ENCODE peak calls at places on chromosomes 4 and X, in seven cellular contexts. One of them, this sample, is unnamed.

GRCh38 chr4:26533685-26534084 is 43.4 kb upstream of the CCKAR start:
- DNase-seq in H9: no peak
- DNase-seq in neuronal stem cell: no peak
- DNase-seq in H1: no peak
- DNase-seq in mesendoderm: no peak
- DNase-seq in IMR-90: no peak
- DNase-seq in mesenchymal stem cell: no peak
- DNase-seq in this sample: no peak

GRCh38 chr4:138242076-138242829 is at the start of gene SLC7A11:
- DNase-seq in neuronal stem cell: peak; percentile 78
- DNase-seq in mesendoderm: peak; percentile 99
- DNase-seq in IMR-90: peak; percentile 100
- DNase-seq in H1: peak; percentile 58
- DNase-seq in mesenchymal stem cell: peak; percentile 99
- DNase-seq in H9: peak; percentile 91
- DNase-seq in this sample: peak; percentile 78

GRCh38 chr4:162131256-162131655 is 32.5 kb downstream of the FSTL5 start:
- DNase-seq in mesendoderm: no peak
- DNase-seq in mesenchymal stem cell: no peak
- DNase-seq in IMR-90: no peak
- DNase-seq in H1: no peak
- DNase-seq in H9: no peak
- DNase-seq in neuronal stem cell: no peak
- DNase-seq in this sample: no peak

GRCh38 chr4:163331629-163332360 is 601 bp downstream of the NPY1R start:
- DNase-seq in mesendoderm: peak; percentile 44
- DNase-seq in neuronal stem cell: peak; percentile 38
- DNase-seq in IMR-90: no peak
- DNase-seq in mesenchymal stem cell: peak; percentile 53
- DNase-seq in H9: peak; percentile 45
- DNase-seq in H1: peak; percentile 67
- DNase-seq in this sample: peak; percentile 23

GRCh38 chr4:152073738-152074137 is 312.9 kb upstream of the GATB start:
- DNase-seq in mesendoderm: peak; percentile 38
- DNase-seq in neuronal stem cell: no peak
- DNase-seq in IMR-90: peak; percentile 38
- DNase-seq in H9: no peak
- DNase-seq in mesenchymal stem cell: no peak
- DNase-seq in H1: no peak
- DNase-seq in this sample: peak; percentile 53

GRCh38 chr4:174631901-174632758 is 109.8 kb upstream of the HPGD start:
- DNase-seq in mesenchymal stem cell: peak; percentile 61
- DNase-seq in H1: no peak
- DNase-seq in neuronal stem cell: peak; percentile 9
- DNase-seq in mesendoderm: peak; percentile 67
- DNase-seq in IMR-90: peak; percentile 23
- DNase-seq in H9: no peak
- DNase-seq in this sample: peak; percentile 21

GRCh38 chr4:85149656-85150055 is 183.2 kb upstream of the WDFY3 start:
- DNase-seq in mesenchymal stem cell: peak; percentile 64
- DNase-seq in H1: no peak
- DNase-seq in neuronal stem cell: no peak
- DNase-seq in mesendoderm: no peak
- DNase-seq in H9: no peak
- DNase-seq in IMR-90: peak; percentile 4
- DNase-seq in this sample: no peak

GRCh38 chr4:100095729-100096595 is 94.3 kb downstream of the DDIT4L start:
- DNase-seq in H1: no peak
- DNase-seq in neuronal stem cell: peak; percentile 31
- DNase-seq in H9: peak; percentile 73
- DNase-seq in mesendoderm: peak; percentile 90
- DNase-seq in IMR-90: peak; percentile 77
- DNase-seq in mesenchymal stem cell: peak; percentile 82
- DNase-seq in this sample: peak; percentile 52

GRCh38 chr4:183260491-183261151 is 59.5 kb downstream of the CLDN22 start:
- DNase-seq in H1: no peak
- DNase-seq in mesendoderm: no peak
- DNase-seq in mesenchymal stem cell: no peak
- DNase-seq in H9: no peak
- DNase-seq in neuronal stem cell: no peak
- DNase-seq in IMR-90: no peak
- DNase-seq in this sample: no peak

GRCh38 chr4:93835929-93836328 is 7.4 kb downstream of the ATOH1 start:
- DNase-seq in IMR-90: peak; percentile 47
- DNase-seq in H9: no peak
- DNase-seq in H1: no peak
- DNase-seq in neuronal stem cell: no peak
- DNase-seq in mesenchymal stem cell: no peak
- DNase-seq in mesendoderm: no peak
- DNase-seq in this sample: no peak
- H4K8ac ChIP-seq in IMR-90: peak overlapping the region; percentile 74
- H4K8ac ChIP-seq in H9: no peak overlapping the region
- H4K8ac ChIP-seq in H1: no peak overlapping the region
- H4K8ac ChIP-seq in neuronal stem cell: no peak overlapping the region
- H4K8ac ChIP-seq in mesenchymal stem cell: no peak overlapping the region
- H4K8ac ChIP-seq in mesendoderm: no peak overlapping the region
- H4K8ac ChIP-seq in this sample: no peak overlapping the region

DNA sequence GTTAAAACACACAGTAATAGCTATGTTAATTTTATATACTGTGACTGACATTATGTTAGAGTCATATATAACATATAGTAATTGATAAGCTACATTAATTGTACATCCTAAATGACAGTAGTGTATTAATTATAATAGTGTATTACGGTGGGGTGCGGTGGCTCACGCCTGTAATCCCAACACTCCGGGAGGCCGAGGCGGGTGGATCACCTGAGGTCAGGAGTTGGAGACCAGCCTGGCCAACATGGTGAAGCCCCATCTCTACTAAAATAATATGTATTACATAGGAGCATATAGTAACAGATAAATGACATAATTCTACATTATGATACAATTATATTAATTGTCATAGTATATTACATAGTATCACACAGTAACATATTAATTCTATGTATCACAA is 12.2 kb downstream of the ASMTL start:
- DNase-seq in mesenchymal stem cell: no peak
- DNase-seq in IMR-90: no peak
- DNase-seq in H9: no peak
- DNase-seq in mesendoderm: no peak
- DNase-seq in H1: no peak
- DNase-seq in neuronal stem cell: no peak
- DNase-seq in this sample: no peak
- H2BK120ac ChIP-seq in mesenchymal stem cell: no peak overlapping the region
- H2BK120ac ChIP-seq in IMR-90: no peak overlapping the region
- H2BK120ac ChIP-seq in H9: no peak overlapping the region
- H2BK120ac ChIP-seq in mesendoderm: no peak overlapping the region
- H2BK120ac ChIP-seq in H1: no peak overlapping the region
- H2BK120ac ChIP-seq in neuronal stem cell: no peak overlapping the region
- H2BK120ac ChIP-seq in this sample: no peak overlapping the region

DNA sequence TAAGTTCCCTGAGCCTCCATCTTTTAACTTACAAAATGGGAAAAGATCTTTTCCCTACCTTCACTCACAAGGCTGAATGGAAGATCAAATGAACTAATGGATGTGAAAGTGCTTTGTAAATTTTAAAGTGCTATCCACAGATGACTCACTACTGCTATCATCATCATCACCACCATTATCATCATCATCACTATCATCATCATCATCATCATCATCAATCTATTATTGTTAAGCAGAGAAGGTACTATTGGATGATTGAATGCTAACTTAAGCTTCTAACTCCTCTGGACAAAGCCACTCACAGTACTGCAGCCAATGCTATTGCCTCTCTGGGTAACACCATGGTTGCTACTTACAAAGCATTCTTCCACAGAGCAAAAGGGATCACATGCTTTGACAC is 1.9 kb downstream of the FRMD7 start:
- DNase-seq in IMR-90: no peak
- DNase-seq in H1: no peak
- DNase-seq in mesendoderm: no peak
- DNase-seq in neuronal stem cell: no peak
- DNase-seq in H9: no peak
- DNase-seq in mesenchymal stem cell: no peak
- DNase-seq in this sample: no peak
- H4K8ac ChIP-seq in IMR-90: no peak overlapping the region
- H4K8ac ChIP-seq in H1: no peak overlapping the region
- H4K8ac ChIP-seq in mesendoderm: no peak overlapping the region
- H4K8ac ChIP-seq in neuronal stem cell: no peak overlapping the region
- H4K8ac ChIP-seq in H9: no peak overlapping the region
- H4K8ac ChIP-seq in mesenchymal stem cell: no peak overlapping the region
- H4K8ac ChIP-seq in this sample: no peak overlapping the region

GRCh38 chrX:34893741-34894140 is 48.9 kb upstream of the FAM47B start:
- DNase-seq in mesenchymal stem cell: no peak
- DNase-seq in IMR-90: peak; percentile 16
- DNase-seq in neuronal stem cell: no peak
- DNase-seq in H1: no peak
- DNase-seq in H9: no peak
- DNase-seq in mesendoderm: no peak
- DNase-seq in this sample: no peak
- H2BK120ac ChIP-seq in mesenchymal stem cell: no peak overlapping the region
- H2BK120ac ChIP-seq in IMR-90: no peak overlapping the region
- H2BK120ac ChIP-seq in neuronal stem cell: no peak overlapping the region
- H2BK120ac ChIP-seq in H1: no peak overlapping the region
- H2BK120ac ChIP-seq in H9: no peak overlapping the region
- H2BK120ac ChIP-seq in mesendoderm: no peak overlapping the region
- H2BK120ac ChIP-seq in this sample: no peak overlapping the region

DNA sequence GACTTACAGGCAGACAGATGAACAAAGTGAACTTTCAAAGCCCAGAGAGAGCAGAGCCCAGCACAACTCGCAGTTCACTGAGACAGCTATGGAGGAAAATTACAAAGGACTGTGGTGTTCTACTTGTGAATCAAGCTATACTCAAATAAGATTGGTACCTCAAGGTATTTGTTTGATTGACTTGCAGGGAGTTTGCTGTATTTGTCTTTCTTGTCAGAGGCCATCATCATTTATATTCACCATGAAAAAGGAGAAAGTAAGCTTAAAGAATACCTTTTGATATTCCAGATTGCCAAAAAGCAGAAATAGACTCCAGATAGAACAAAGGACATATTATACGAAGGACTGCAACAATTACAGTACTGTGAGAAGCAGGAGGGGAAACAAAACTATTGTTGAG is 1047.9 kb downstream of the RPA4 start:
- DNase-seq in H9: no peak
- DNase-seq in mesendoderm: no peak
- DNase-seq in mesenchymal stem cell: no peak
- DNase-seq in neuronal stem cell: no peak
- DNase-seq in H1: no peak
- DNase-seq in IMR-90: no peak
- DNase-seq in this sample: no peak
- H4K8ac ChIP-seq in H9: no peak overlapping the region
- H4K8ac ChIP-seq in mesendoderm: no peak overlapping the region
- H4K8ac ChIP-seq in mesenchymal stem cell: no peak overlapping the region
- H4K8ac ChIP-seq in neuronal stem cell: no peak overlapping the region
- H4K8ac ChIP-seq in H1: no peak overlapping the region
- H4K8ac ChIP-seq in IMR-90: no peak overlapping the region
- H4K8ac ChIP-seq in this sample: no peak overlapping the region

GRCh38 chr4:118883861-118884260 is 4.8 kb upstream of the SYNPO2 start:
- DNase-seq in H9: no peak
- DNase-seq in neuronal stem cell: no peak
- DNase-seq in IMR-90: no peak
- DNase-seq in mesenchymal stem cell: no peak
- DNase-seq in mesendoderm: peak; percentile 26
- DNase-seq in H1: no peak
- DNase-seq in this sample: no peak

GRCh38 chr4:118888666-118889312 is at the start of gene SYNPO2:
- DNase-seq in IMR-90: peak; percentile 87
- DNase-seq in H9: peak; percentile 91
- DNase-seq in neuronal stem cell: peak; percentile 66
- DNase-seq in H1: peak; percentile 85
- DNase-seq in mesenchymal stem cell: peak; percentile 80
- DNase-seq in mesendoderm: peak; percentile 91
- DNase-seq in this sample: peak; percentile 54

GRCh38 chr4:118894034-118894433 is 5.4 kb downstream of the SYNPO2 start:
- DNase-seq in H1: no peak
- DNase-seq in IMR-90: no peak
- DNase-seq in neuronal stem cell: no peak
- DNase-seq in mesendoderm: no peak
- DNase-seq in H9: no peak
- DNase-seq in mesenchymal stem cell: no peak
- DNase-seq in this sample: no peak

GRCh38 chr4:118884716-118885115 is 3.9 kb upstream of the SYNPO2 start:
- DNase-seq in neuronal stem cell: no peak
- DNase-seq in IMR-90: no peak
- DNase-seq in H9: no peak
- DNase-seq in H1: no peak
- DNase-seq in mesenchymal stem cell: no peak
- DNase-seq in mesendoderm: no peak
- DNase-seq in this sample: no peak

GRCh38 chr4:118889313-118889694 is 650 bp downstream of the SYNPO2 start:
- DNase-seq in mesenchymal stem cell: no peak
- DNase-seq in neuronal stem cell: no peak
- DNase-seq in H1: no peak
- DNase-seq in H9: no peak
- DNase-seq in IMR-90: no peak
- DNase-seq in mesendoderm: no peak
- DNase-seq in this sample: no peak
- H2BK120ac ChIP-seq in mesenchymal stem cell: no peak overlapping the region
- H2BK120ac ChIP-seq in neuronal stem cell: no peak overlapping the region
- H2BK120ac ChIP-seq in H1: no peak overlapping the region
- H2BK120ac ChIP-seq in H9: no peak overlapping the region
- H2BK120ac ChIP-seq in IMR-90: no peak overlapping the region
- H2BK120ac ChIP-seq in mesendoderm: no peak overlapping the region
- H2BK120ac ChIP-seq in this sample: no peak overlapping the region

GRCh38 chrX:85808217-85808616 is 239.1 kb downstream of the CHM start:
- DNase-seq in neuronal stem cell: no peak
- DNase-seq in H1: no peak
- DNase-seq in H9: no peak
- DNase-seq in mesenchymal stem cell: no peak
- DNase-seq in IMR-90: no peak
- DNase-seq in mesendoderm: no peak
- DNase-seq in this sample: no peak
- H4K8ac ChIP-seq in neuronal stem cell: no peak overlapping the region
- H4K8ac ChIP-seq in H1: no peak overlapping the region
- H4K8ac ChIP-seq in H9: no peak overlapping the region
- H4K8ac ChIP-seq in mesenchymal stem cell: no peak overlapping the region
- H4K8ac ChIP-seq in IMR-90: no peak overlapping the region
- H4K8ac ChIP-seq in mesendoderm: no peak overlapping the region
- H4K8ac ChIP-seq in this sample: no peak overlapping the region